ENCODE peak calls at places on chromosomes 4 and X, in nine cellular contexts. B is HT-29; W is bronchial epithelial cell; V is dorsolateral prefrontal cortex; Z is MCF 10A; C is suprapubic skin; E is HFF-Myc; U is effector memory CD4-positive, alpha-beta T cell; S is pulmonary artery endothelial cell. M is an unnamed sample.
A peak's percentile ranks its signal among the peaks of the same experiment; 100 is the strongest.

GRCh38 chr4:44772340-44772739 is 46.0 kb upstream of the GNPDA2 start:
- DNase-seq in C (no peak), Z (no peak), V (no peak), S (no peak), E (no peak), B (no peak), U (no peak), W (no peak), M (no peak)

GRCh38 chr4:189084671-189085070 is 856.0 kb upstream of the FRG1 start:
- DNase-seq in Z (peak; percentile 44), S (no peak), W (no peak), U (no peak), B (peak; percentile 9), E (no peak), C (no peak), V (no peak), M (peak; percentile 22)

GRCh38 chr4:145418739-145419138 is 62.9 kb upstream of the SMAD1 start:
- DNase-seq in C (no peak), U (no peak), B (no peak), E (no peak), W (no peak), S (no peak), Z (no peak), V (no peak), M (no peak)

GRCh38 chr4:86014599-86014998 is 345.3 kb downstream of the MAPK10 start:
- DNase-seq in S (no peak), B (no peak), U (no peak), C (no peak), E (no peak), V (no peak), W (no peak), Z (no peak), M (no peak)

GRCh38 chrX:20063716-20064351 is 52.9 kb downstream of the MAP7D2 start:
- DNase-seq in S (no peak), E (no peak), V (no peak), Z (peak; percentile 14), U (no peak), B (no peak), C (no peak), W (peak; percentile 52), M (peak; percentile 8)

GRCh38 chr4:84582988-84583870 is at the start of gene CDS1:
- DNase-seq in V (peak; percentile 21), U (no peak), E (no peak), B (peak; percentile 69), Z (peak; percentile 52), S (no peak), C (peak; percentile 80), W (peak; percentile 22), M (peak; percentile 68)

GRCh38 chr4:6834867-6835266 is 52.3 kb downstream of the KIAA0232 start:
- DNase-seq in S (no peak), W (peak; percentile 79), Z (peak; percentile 56), U (no peak), C (no peak), V (no peak), B (no peak), E (no peak), M (peak; percentile 48)

GRCh38 chrX:85865324-85865723 is 182.0 kb downstream of the CHM start:
- DNase-seq in U (no peak), S (no peak), C (no peak), B (no peak), V (no peak), E (no peak), W (no peak), Z (no peak), M (no peak)

GRCh38 chr4:94746746-94747145 is 11.0 kb upstream of the BMPR1B start:
- DNase-seq in B (no peak), S (no peak), Z (peak; percentile 31), U (no peak), W (no peak), C (no peak), V (no peak), E (no peak), M (peak; percentile 32)

GRCh38 chrX:16771483-16772398 is 14.5 kb upstream of the TXLNG start:
- DNase-seq in E (peak; percentile 38), U (no peak), W (peak; percentile 75), V (no peak), Z (peak; percentile 82), B (peak; percentile 95), C (no peak), S (no peak), M (peak; percentile 89)

GRCh38 chr4:179836179-179837075 is 2394.2 kb upstream of the AGA start:
- DNase-seq in Z (no peak), U (no peak), C (no peak), B (no peak), S (no peak), W (no peak), E (no peak), V (no peak), M (no peak)

GRCh38 chr4:98873059-98873458 is 55.9 kb downstream of the EIF4E start:
- DNase-seq in Z (no peak), S (no peak), B (no peak), V (no peak), E (no peak), W (peak; percentile 72), U (no peak), C (no peak), M (no peak)

GRCh38 chr4:6165766-6166165 is 34.6 kb downstream of the JAKMIP1 start:
- DNase-seq in V (no peak), E (no peak), S (no peak), W (no peak), Z (no peak), B (no peak), U (no peak), C (no peak), M (no peak)

GRCh38 chr4:42995343-42995944 is 102.9 kb downstream of the GRXCR1 start:
- DNase-seq in Z (peak; percentile 66), E (peak; percentile 1), V (no peak), W (peak; percentile 53), U (no peak), C (no peak), S (no peak), B (peak; percentile 23), M (peak; percentile 79)

GRCh38 chr4:152815078-152815477 is 35.3 kb downstream of the ARFIP1 start:
- DNase-seq in E (no peak), B (no peak), S (no peak), U (no peak), C (no peak), V (no peak), Z (peak; percentile 10), W (peak; percentile 5), M (no peak)

GRCh38 chrX:15849555-15849954 is 5.1 kb downstream of the AP1S2 start:
- DNase-seq in B (no peak), V (no peak), S (no peak), W (no peak), C (no peak), E (no peak), U (no peak), Z (peak; percentile 22), M (peak; percentile 8)

GRCh38 chr4:145176641-145177432 is 3.6 kb downstream of the OTUD4 start:
- DNase-seq in B (no peak), S (no peak), V (no peak), Z (peak; percentile 14), W (peak; percentile 32), U (no peak), E (no peak), C (no peak), M (no peak)

GRCh38 chr4:159319027-159319426 is 216.1 kb downstream of the RAPGEF2 start:
- DNase-seq in U (no peak), W (no peak), S (no peak), C (no peak), Z (no peak), E (no peak), B (no peak), V (no peak), M (no peak)

GRCh38 chr4:119690871-119691270 is 62.3 kb upstream of the PDE5A start:
- DNase-seq in E (no peak), B (no peak), V (no peak), C (no peak), W (peak; percentile 63), U (no peak), Z (peak; percentile 21), S (no peak), M (peak; percentile 84)

GRCh38 chr4:179867300-179867878 is 2375.8 kb upstream of the TENM3 start:
- DNase-seq in B (peak; percentile 66), C (no peak), W (peak; percentile 24), S (no peak), Z (peak; percentile 81), E (no peak), U (no peak), V (peak; percentile 35), M (peak; percentile 82)

M was measured in DMS53.